ENCODE peak calls at places on chromosomes 7 and 10, in four cellular contexts. Q is foreskin keratinocyte, G is tibial artery, K is HT1080. P is an unnamed sample.
A peak's percentile ranks its signal among the peaks of the same experiment; 100 is the strongest.

GRCh38 chr7:131517218-131517923 is 39.1 kb downstream of the PODXL start:
- DNase-seq in Q (no peak), G (peak; percentile 10), K (no peak), P (no peak)

GRCh38 chr10:120963053-120963533 is 111.9 kb downstream of the WDR11 start:
- DNase-seq in Q (peak; percentile 49), G (no peak), K (no peak), P (no peak)

GRCh38 chr7:48876087-48876486 is 48.3 kb upstream of the CDC14C start:
- DNase-seq in Q (no peak), G (no peak), K (no peak), P (no peak)

GRCh38 chr10:61895898-61896605 is 5.4 kb upstream of the ARID5B start:
- DNase-seq in Q (no peak), G (no peak), K (no peak), P (no peak)

GRCh38 chr7:3657201-3657600 is 356.1 kb downstream of the SDK1 start:
- DNase-seq in Q (no peak), G (no peak), K (no peak), P (no peak)

GRCh38 chr7:46603296-46603701 is 682.2 kb upstream of the IGFBP3 start:
- DNase-seq in Q (no peak), G (no peak), K (no peak), P (no peak)

GRCh38 chr7:25028370-25028971 is 48.5 kb upstream of the OSBPL3 start:
- DNase-seq in Q (peak; percentile 98), G (no peak), K (peak; percentile 79), P (no peak)

GRCh38 chr10:86203162-86203905 is 163.3 kb downstream of the GRID1 start:
- DNase-seq in Q (no peak), G (no peak), K (peak; percentile 32), P (peak; percentile 42)

GRCh38 chr10:123270221-123270620 is 116.0 kb downstream of the BUB3 start:
- DNase-seq in Q (peak; percentile 3), G (no peak), K (no peak), P (no peak)

GRCh38 chr10:92309273-92309672 is 18.3 kb downstream of the MARCHF5 start:
- DNase-seq in Q (no peak), G (no peak), K (no peak), P (no peak)

GRCh38 chr10:89414146-89414878 is at the start of gene IFIT5:
- DNase-seq in Q (peak; percentile 82), G (peak; percentile 73), K (peak; percentile 74), P (peak; percentile 75)

GRCh38 chr10:62250594-62251198 is 17.9 kb downstream of the RTKN2 start:
- DNase-seq in Q (peak; percentile 96), G (no peak), K (peak; percentile 96), P (peak; percentile 77)

GRCh38 chr7:70542750-70543376 is 589.1 kb upstream of the GALNT17 start:
- DNase-seq in Q (no peak), G (no peak), K (no peak), P (no peak)

GRCh38 chr10:69936091-69936490 is 116.6 kb upstream of the MACROH2A2 start:
- DNase-seq in Q (no peak), G (peak; percentile 31), K (no peak), P (no peak)

GRCh38 chr7:105664816-105665525 is 83.7 kb upstream of the EFCAB10 start:
- DNase-seq in Q (no peak), G (no peak), K (peak; percentile 76), P (peak; percentile 61)

GRCh38 chr10:114053946-114054345 is 10.3 kb downstream of the ADRB1 start:
- DNase-seq in Q (no peak), G (no peak), K (no peak), P (no peak)